ENCODE peak calls at places on chromosome 12, in ten cellular contexts. F is HTR-8/SVneo; J is A549; B is stimulated activated CD8-positive, alpha-beta memory T cell treated with anti-CD3 and anti-CD28 coated beads, Interleukin-2, amount 100 ng/mL, for 1 hour; T is Calu3; N is CD8-positive, alpha-beta T cell; S is left kidney; Y is glomerular endothelial cell; I is fibroblast of the aortic adventitia; G is T-helper 9 cell. A is an unnamed sample.

GRCh38 chr12:90831712-90832111 is 123.3 kb downstream of the CCER1 start:
- DNase-seq in F (no peak), B (no peak), Y (no peak), N (no peak), I (no peak), J (no peak), T (no peak), G (no peak), S (no peak), A (no peak)

GRCh38 chr12:110776410-110776809 is 33.7 kb upstream of the PPP1CC start:
- DNase-seq in G (no peak), B (no peak), T (peak; percentile 18), Y (no peak), I (no peak), F (no peak), S (peak; percentile 78), N (no peak), J (no peak), A (no peak)

GRCh38 chr12:93785262-93786010 is 108.3 kb downstream of the CRADD start:
- DNase-seq in Y (no peak), F (peak; percentile 73), I (peak; percentile 93), N (peak; percentile 59), J (peak; percentile 86), G (peak; percentile 6), T (peak; percentile 63), B (no peak), S (no peak), A (peak; percentile 61)

GRCh38 chr12:110330544-110330943 is 49.5 kb downstream of the ATP2A2 start:
- DNase-seq in G (no peak), T (no peak), B (no peak), N (no peak), J (no peak), I (peak; percentile 50), Y (no peak), F (peak; percentile 33), S (no peak), A (no peak)

GRCh38 chr12:14111230-14111865 is 129.9 kb upstream of the GRIN2B start:
- DNase-seq in J (peak; percentile 8), F (no peak), N (no peak), G (no peak), I (no peak), Y (no peak), S (peak; percentile 79), T (peak; percentile 35), B (no peak), A (no peak)

GRCh38 chr12:11672361-11672760 is 22.9 kb downstream of the ETV6 start:
- DNase-seq in T (no peak), B (no peak), N (no peak), J (no peak), F (no peak), S (peak; percentile 60), Y (no peak), G (no peak), I (no peak), A (no peak)

GRCh38 chr12:21026302-21026701 is 104.7 kb upstream of the SLCO1B1 start:
- DNase-seq in B (no peak), G (no peak), N (no peak), I (no peak), Y (no peak), F (no peak), T (no peak), S (peak; percentile 1), J (no peak), A (no peak)

GRCh38 chr12:59119676-59120075 is 199.4 kb upstream of the LRIG3 start:
- DNase-seq in J (no peak), N (no peak), B (no peak), F (no peak), T (no peak), S (no peak), I (peak; percentile 40), Y (no peak), G (no peak), A (no peak)

GRCh38 chr12:57755454-57756372 is 810 bp downstream of the MARCHF9 start:
- DNase-seq in F (no peak), S (peak; percentile 68), T (peak; percentile 63), I (no peak), J (no peak), G (peak; percentile 48), N (peak; percentile 52), Y (no peak), B (peak; percentile 30), A (no peak)

GRCh38 chr12:26101833-26102232 is 23.0 kb downstream of the BHLHE41 start:
- DNase-seq in S (no peak), B (no peak), Y (no peak), N (no peak), J (no peak), I (no peak), T (no peak), G (no peak), F (no peak), A (no peak)

GRCh38 chr12:124613151-124613585 is 45.8 kb upstream of the NCOR2 start:
- DNase-seq in F (no peak), S (no peak), T (peak; percentile 47), N (no peak), G (no peak), B (no peak), Y (no peak), J (no peak), I (peak; percentile 98), A (no peak)

GRCh38 chr12:45730116-45730841 is 773 bp downstream of the ARID2 start:
- DNase-seq in T (peak; percentile 23), Y (no peak), N (peak; percentile 75), G (peak; percentile 38), S (peak; percentile 76), F (peak; percentile 33), I (peak; percentile 56), J (no peak), B (peak; percentile 33), A (peak; percentile 35)

GRCh38 chr12:5480953-5481300 is 49.0 kb downstream of the NTF3 start:
- DNase-seq in B (no peak), G (no peak), S (peak; percentile 94), J (no peak), N (no peak), I (no peak), F (no peak), T (no peak), Y (no peak), A (no peak)

GRCh38 chr12:124480469-124481256 is 86.7 kb downstream of the NCOR2 start:
- DNase-seq in G (no peak), N (no peak), B (no peak), Y (no peak), I (peak; percentile 47), F (peak; percentile 94), J (peak; percentile 28), S (peak; percentile 78), T (peak; percentile 74), A (no peak)

GRCh38 chr12:91355150-91356006 is 172.8 kb upstream of the DCN start:
- DNase-seq in B (no peak), I (peak; percentile 87), G (peak; percentile 14), J (peak; percentile 50), Y (peak; percentile 57), S (peak; percentile 86), N (peak; percentile 27), T (peak; percentile 73), F (peak; percentile 32), A (peak; percentile 65)

A was measured in lung.